ENCODE peak calls at places on chromosomes 7 and 10, in seven cellular contexts. U is Peyer's patch, Q is psoas muscle, L is aorta, J is testis, Z is stomach, T is prostate gland. I is an unnamed sample.
A peak's percentile ranks its signal among the peaks of the same experiment; 100 is the strongest.

GRCh38 chr7:151984612-151985011 is 28.4 kb downstream of the GALNTL5 start:
- DNase-seq in U (no peak), Q (no peak), L (no peak), J (no peak), Z (no peak), T (no peak), I (no peak)

GRCh38 chr10:103766751-103767509 is 88.4 kb downstream of the SH3PXD2A start:
- DNase-seq in U (no peak), Q (no peak), L (no peak), J (no peak), Z (no peak), T (no peak), I (no peak)

GRCh38 chr7:87797798-87798403 is 78.3 kb downstream of the SLC25A40 start:
- DNase-seq in U (no peak), Q (no peak), L (no peak), J (no peak), Z (no peak), T (peak; percentile 16), I (no peak)

GRCh38 chr7:137169282-137169698 is 174.2 kb downstream of the PTN start:
- DNase-seq in U (no peak), Q (peak; percentile 13), L (no peak), J (peak; percentile 79), Z (peak; percentile 28), T (peak; percentile 21), I (no peak)

GRCh38 chr7:51802698-51803097 is 486.1 kb upstream of the COBL start:
- DNase-seq in U (no peak), Q (no peak), L (no peak), J (no peak), Z (no peak), T (no peak), I (no peak)

GRCh38 chr10:9615179-9615578 is 1402.5 kb upstream of the CELF2 start:
- DNase-seq in U (no peak), Q (no peak), L (no peak), J (no peak), Z (no peak), T (no peak), I (no peak)

GRCh38 chr7:19248681-19249080 is 103.5 kb upstream of the FERD3L start:
- DNase-seq in U (no peak), Q (no peak), L (no peak), J (no peak), Z (no peak), T (no peak), I (no peak)

GRCh38 chr7:100817097-100817496 is 10.2 kb downstream of the EPHB4 start:
- DNase-seq in U (no peak), Q (no peak), L (no peak), J (no peak), Z (no peak), T (no peak), I (no peak)

GRCh38 chr7:81155654-81156373 is 237.0 kb upstream of the SEMA3C start:
- DNase-seq in U (no peak), Q (no peak), L (no peak), J (no peak), Z (no peak), T (no peak), I (no peak)

GRCh38 chr7:4834601-4835397 is 27.0 kb downstream of the PAPOLB start:
- DNase-seq in U (no peak), Q (no peak), L (peak; percentile 68), J (no peak), Z (no peak), T (no peak), I (no peak)

GRCh38 chr10:80924063-80924952 is 386.6 kb downstream of the SH2D4B start:
- DNase-seq in U (no peak), Q (no peak), L (no peak), J (peak; percentile 72), Z (peak; percentile 41), T (peak; percentile 37), I (peak; percentile 5)

DNA sequence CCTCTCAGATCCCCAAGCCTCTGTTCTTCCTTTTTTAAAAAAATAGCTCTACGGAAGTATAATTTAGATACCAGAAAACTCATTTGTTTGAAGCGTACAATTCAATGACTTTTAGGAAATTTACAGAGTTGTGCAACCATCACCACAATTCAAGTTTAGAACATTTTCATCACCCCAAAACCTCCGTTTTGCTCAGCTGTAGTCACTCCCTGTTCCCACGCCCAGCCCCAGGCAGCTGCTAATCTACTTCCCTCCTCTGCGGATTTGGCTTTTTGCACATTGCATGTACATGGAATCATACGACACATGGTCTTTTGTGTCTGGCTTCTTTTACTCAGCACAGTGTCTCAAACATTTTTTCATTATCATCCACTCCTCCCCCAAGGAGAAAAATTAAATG is 229.2 kb downstream of the TCF7L2 start:
- DNase-seq in U (no peak), Q (no peak), L (no peak), J (no peak), Z (no peak), T (no peak), I (no peak)
- H3K27ac ChIP-seq in U (no peak overlapping the region), Q (no peak overlapping the region), L (no peak overlapping the region), J (no peak overlapping the region), Z (no peak overlapping the region), T (no peak overlapping the region), I (no peak overlapping the region)

GRCh38 chr10:21314906-21315305 is 210.6 kb downstream of the SKIDA1 start:
- DNase-seq in U (no peak), Q (no peak), L (no peak), J (no peak), Z (no peak), T (no peak), I (no peak)
- H3K27ac ChIP-seq in U (no peak overlapping the region), Q (no peak overlapping the region), L (no peak overlapping the region), J (peak overlapping the region; percentile 82), Z (no peak overlapping the region), T (no peak overlapping the region), I (no peak overlapping the region)

GRCh38 chr10:119281581-119282071 is 74.3 kb downstream of the GRK5 start:
- DNase-seq in U (no peak), Q (peak; percentile 81), L (peak; percentile 94), J (peak; percentile 75), Z (peak; percentile 72), T (peak; percentile 48), I (peak; percentile 65)

GRCh38 chr10:119282446-119282845 is 75.1 kb downstream of the GRK5 start:
- DNase-seq in U (no peak), Q (no peak), L (peak; percentile 61), J (no peak), Z (no peak), T (no peak), I (no peak)

GRCh38 chr10:119278126-119278701 is 70.8 kb downstream of the GRK5 start:
- DNase-seq in U (no peak), Q (no peak), L (no peak), J (no peak), Z (no peak), T (no peak), I (no peak)

GRCh38 chr10:119283387-119283786 is 76.0 kb downstream of the GRK5 start:
- DNase-seq in U (no peak), Q (no peak), L (peak; percentile 74), J (no peak), Z (no peak), T (no peak), I (no peak)

DNA sequence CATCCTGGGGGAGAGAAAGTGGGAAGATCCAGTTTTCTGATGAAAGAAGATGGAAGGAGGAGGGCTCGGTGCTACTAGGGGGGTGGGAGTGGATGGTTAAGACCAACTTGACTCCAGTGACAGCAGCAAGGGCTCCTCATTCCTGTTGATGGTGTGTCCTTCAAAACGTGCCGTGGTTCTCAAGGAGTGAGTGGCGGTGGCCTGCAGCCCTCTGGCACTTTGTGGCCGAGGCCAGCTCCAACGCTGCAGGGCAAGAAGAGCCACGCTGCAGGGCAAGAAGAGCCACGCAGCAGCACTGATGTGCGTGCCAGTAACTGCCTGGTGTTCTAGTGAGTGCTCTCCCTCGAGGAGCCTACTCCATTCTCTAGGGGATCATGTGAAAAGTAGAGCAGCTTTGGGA is 72.1 kb downstream of the GRK5 start:
- DNase-seq in U (no peak), Q (no peak), L (no peak), J (no peak), Z (no peak), T (no peak), I (no peak)
- H3K27ac ChIP-seq in U (no peak overlapping the region), Q (no peak overlapping the region), L (no peak overlapping the region), J (no peak overlapping the region), Z (no peak overlapping the region), T (no peak overlapping the region), I (no peak overlapping the region)

DNA sequence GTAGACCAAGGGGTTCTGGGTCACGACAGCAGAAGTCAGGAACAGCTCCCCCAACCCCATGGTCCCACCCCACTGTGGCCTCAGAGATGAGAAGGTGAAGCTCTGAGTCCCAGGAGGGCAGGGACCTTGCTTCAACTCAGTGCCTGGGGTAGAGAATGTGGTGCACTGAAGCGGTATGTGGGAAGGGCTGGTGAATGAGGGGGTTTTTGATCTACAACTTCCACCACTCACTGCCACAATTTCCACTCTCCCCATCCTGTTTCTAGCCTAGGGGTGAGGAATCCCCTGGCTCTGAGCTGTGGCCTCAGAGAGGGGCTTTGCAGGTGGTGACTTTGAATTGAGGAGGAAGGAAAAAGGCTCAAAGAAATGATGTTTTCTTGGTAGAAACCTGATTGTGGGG is 44.9 kb upstream of the TOMM7 start:
- DNase-seq in U (no peak), Q (no peak), L (no peak), J (no peak), Z (no peak), T (no peak), I (no peak)
- H3K27ac ChIP-seq in U (no peak overlapping the region), Q (peak overlapping the region; percentile 71), L (no peak overlapping the region), J (no peak overlapping the region), Z (peak overlapping the region; percentile 40), T (no peak overlapping the region), I (no peak overlapping the region)

GRCh38 chr10:87506988-87507387 is 2.3 kb downstream of the MINPP1 start:
- DNase-seq in U (no peak), Q (no peak), L (no peak), J (no peak), Z (no peak), T (no peak), I (no peak)

GRCh38 chr10:87507879-87508278 is 3.2 kb downstream of the MINPP1 start:
- DNase-seq in U (no peak), Q (no peak), L (no peak), J (no peak), Z (no peak), T (no peak), I (no peak)

GRCh38 chr10:87510025-87510424 is 5.3 kb downstream of the MINPP1 start:
- DNase-seq in U (no peak), Q (no peak), L (no peak), J (no peak), Z (no peak), T (no peak), I (no peak)

GRCh38 chr10:87505366-87506113 is 847 bp downstream of the MINPP1 start:
- DNase-seq in U (peak; percentile 80), Q (no peak), L (peak; percentile 79), J (peak; percentile 77), Z (peak; percentile 62), T (peak; percentile 33), I (peak; percentile 22)

DNA sequence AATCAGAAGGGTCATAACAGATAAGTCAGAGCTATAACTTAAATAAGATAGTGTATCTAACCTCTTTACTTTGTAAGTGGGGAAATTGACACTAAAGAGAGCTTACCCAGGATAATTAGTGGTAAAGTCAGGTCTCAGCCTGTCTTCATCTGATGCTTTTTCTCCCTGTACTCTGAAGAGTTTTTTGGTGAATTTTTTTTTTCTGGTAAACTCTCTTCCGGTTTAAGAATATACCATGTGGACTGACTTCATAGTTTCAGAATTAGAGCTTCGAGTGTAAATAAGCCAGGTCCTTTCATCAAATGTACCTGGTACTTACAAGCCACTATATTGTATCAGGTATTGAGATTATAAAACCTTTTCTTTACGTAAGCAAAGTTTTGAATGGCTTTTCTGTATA is 6.8 kb downstream of the MINPP1 start:
- DNase-seq in U (no peak), Q (no peak), L (no peak), J (no peak), Z (no peak), T (no peak), I (no peak)
- H3K27ac ChIP-seq in U (no peak overlapping the region), Q (no peak overlapping the region), L (no peak overlapping the region), J (no peak overlapping the region), Z (no peak overlapping the region), T (no peak overlapping the region), I (no peak overlapping the region)